ENCODE peak calls at places on chromosome 11, in four cellular contexts. X is K562, U is GM12878, R is HepG2. Z is an unnamed sample.

GRCh38 chr11:106389096-106389495 is 311.6 kb downstream of the AASDHPPT start:
- DNase-seq in X (no peak), U (no peak), R (no peak), Z (no peak)

GRCh38 chr11:94662065-94662779 is 95.1 kb downstream of the PIWIL4 start:
- DNase-seq in X (no peak), U (no peak), R (no peak), Z (no peak)

GRCh38 chr11:116276051-116277044 is 496.4 kb downstream of the BUD13 start:
- DNase-seq in X (peak), U (no peak), R (peak), Z (peak)

GRCh38 chr11:62669420-62670161 is 1.9 kb upstream of the UQCC3 start:
- DNase-seq in X (peak), U (no peak), R (peak), Z (no peak)

GRCh38 chr11:103927535-103927934 is 108.9 kb upstream of the DDI1 start:
- DNase-seq in X (no peak), U (no peak), R (no peak), Z (no peak)

GRCh38 chr11:86606270-86606848 is 66.1 kb downstream of the ME3 start:
- DNase-seq in X (no peak), U (no peak), R (no peak), Z (no peak)

GRCh38 chr11:76185931-76186401 is 20.3 kb downstream of the WNT11 start:
- DNase-seq in X (no peak), U (no peak), R (no peak), Z (no peak)

GRCh38 chr11:1508986-1509385 is 22.4 kb upstream of the MOB2 start:
- DNase-seq in X (no peak), U (no peak), R (no peak), Z (no peak)

GRCh38 chr11:134555510-134555909 is 143.5 kb upstream of the B3GAT1 start:
- DNase-seq in X (no peak), U (no peak), R (no peak), Z (no peak)

GRCh38 chr11:114563077-114563476 is 3.4 kb upstream of the NXPE1 start:
- DNase-seq in X (no peak), U (no peak), R (no peak), Z (no peak)

GRCh38 chr11:128550261-128550821 is 37.0 kb downstream of the ETS1 start:
- DNase-seq in X (no peak), U (no peak), R (no peak), Z (no peak)

GRCh38 chr11:128549256-128549944 is 38.0 kb downstream of the ETS1 start:
- DNase-seq in X (no peak), U (no peak), R (no peak), Z (no peak)

GRCh38 chr11:128548655-128549255 is 38.6 kb downstream of the ETS1 start:
- DNase-seq in X (no peak), U (no peak), R (no peak), Z (no peak)

GRCh38 chr11:128547946-128548654 is 39.3 kb downstream of the ETS1 start:
- DNase-seq in X (no peak), U (no peak), R (no peak), Z (no peak)

DNA sequence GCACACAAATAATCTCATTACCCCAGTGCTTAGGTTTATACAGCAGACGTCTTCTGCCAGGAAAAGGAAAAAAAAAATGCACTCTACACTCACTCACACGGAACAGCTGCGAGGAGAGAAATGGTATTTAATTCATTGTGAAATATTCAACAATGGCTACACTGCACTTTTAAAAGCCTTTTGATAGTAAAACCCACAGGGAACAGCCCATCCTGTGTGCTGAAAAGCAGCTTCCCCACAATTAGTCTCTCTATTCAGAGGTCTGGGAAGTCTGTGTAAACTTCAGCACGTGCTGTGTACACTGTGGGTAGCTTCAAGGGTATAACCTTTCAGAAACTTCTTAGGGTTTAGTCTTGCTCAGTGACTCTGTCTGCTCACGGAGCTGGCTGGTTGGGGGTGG is 42.7 kb downstream of the ETS1 start:
- DNase-seq in X (no peak), U (no peak), R (no peak), Z (no peak)
- TF ChIP-seq TARDBP in X (no peak), U (no peak), R (no peak), Z (no peak)

GRCh38 chr11:46331653-46331984 is 15.6 kb upstream of the DGKZ start:
- DNase-seq in X (no peak), U (no peak), R (no peak), Z (no peak)

GRCh38 chr11:46333129-46333947 is 13.9 kb upstream of the DGKZ start:
- DNase-seq in X (no peak), U (no peak), R (no peak), Z (no peak)

GRCh38 chr11:46332093-46332567 is 15.1 kb upstream of the DGKZ start:
- DNase-seq in X (no peak), U (no peak), R (no peak), Z (no peak)

GRCh38 chr11:46334211-46334610 is 13.1 kb upstream of the DGKZ start:
- DNase-seq in X (no peak), U (no peak), R (no peak), Z (no peak)

DNA sequence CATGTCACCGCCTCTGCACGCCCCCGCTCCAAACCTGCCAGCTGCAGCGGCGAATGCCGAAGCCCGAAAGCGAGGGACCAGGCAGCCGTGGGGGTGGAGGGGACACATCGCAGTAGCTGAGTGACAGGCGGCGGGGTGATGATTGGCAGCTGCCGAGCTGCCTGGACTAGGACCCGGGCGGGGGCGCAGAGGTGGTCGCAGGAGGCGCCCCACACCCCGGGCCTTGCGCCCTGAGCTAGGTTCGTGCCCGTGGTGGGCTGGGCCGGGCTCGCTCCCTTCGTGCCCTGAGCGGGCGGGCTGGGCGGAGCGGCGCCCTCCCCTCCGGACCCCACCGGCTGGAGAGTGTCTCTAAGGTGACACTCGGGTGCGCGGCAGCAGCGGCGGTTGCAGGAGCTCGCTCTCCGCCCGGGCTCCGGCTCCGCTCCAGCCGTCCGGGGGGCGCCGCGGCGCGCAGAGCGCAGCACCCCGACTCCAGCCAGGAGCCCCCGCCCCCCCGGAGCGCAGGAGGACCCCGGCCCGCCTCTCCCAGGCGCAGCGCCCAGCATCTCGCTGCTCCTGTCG is 14.6 kb upstream of the DGKZ start:
- DNase-seq in X (no peak), U (no peak), R (no peak), Z (no peak)
- TF ChIP-seq TARDBP in X (no peak), U (no peak), R (no peak), Z (no peak)

GRCh38 chr11:35337136-35337918 is 82.0 kb downstream of the SLC1A2 start:
- DNase-seq in X (peak), U (no peak), R (peak), Z (no peak)

GRCh38 chr11:35334385-35335090 is 84.8 kb downstream of the SLC1A2 start:
- DNase-seq in X (no peak), U (peak), R (no peak), Z (no peak)

GRCh38 chr11:35337919-35338316 is 81.4 kb downstream of the SLC1A2 start:
- DNase-seq in X (no peak), U (no peak), R (no peak), Z (no peak)

GRCh38 chr11:35332524-35332923 is 86.8 kb downstream of the SLC1A2 start:
- DNase-seq in X (no peak), U (no peak), R (no peak), Z (no peak)

DNA sequence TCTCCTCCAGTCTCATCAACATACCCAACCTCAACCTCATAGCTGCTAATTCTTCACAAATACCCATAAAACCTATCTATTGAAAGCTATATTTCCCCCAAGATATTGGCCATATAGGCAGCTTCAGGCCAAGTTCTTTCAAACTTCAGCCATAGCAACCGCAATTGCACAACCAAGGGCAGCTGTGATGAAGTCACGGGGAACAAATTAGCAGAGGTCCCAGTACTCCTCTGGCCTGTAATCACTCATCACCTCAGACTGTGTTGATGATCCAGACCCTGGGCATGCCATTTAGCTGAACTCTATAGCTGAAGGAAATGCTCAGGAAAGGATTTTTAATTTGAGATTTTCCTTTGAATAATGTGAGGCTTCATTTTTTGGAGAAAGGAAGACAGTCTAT is 84.1 kb downstream of the SLC1A2 start:
- DNase-seq in X (no peak), U (no peak), R (no peak), Z (no peak)
- TF ChIP-seq TARDBP in X (no peak), U (no peak), R (no peak), Z (no peak)

GRCh38 chr11:111632798-111633197 is 30.5 kb downstream of the SIK2 start:
- DNase-seq in X (no peak), U (no peak), R (no peak), Z (no peak)

GRCh38 chr11:111633248-111633647 is 31.0 kb downstream of the SIK2 start:
- DNase-seq in X (no peak), U (no peak), R (peak), Z (no peak)

GRCh38 chr11:111631034-111631665 is 28.9 kb downstream of the SIK2 start:
- DNase-seq in X (no peak), U (no peak), R (peak), Z (no peak)

GRCh38 chr11:111629499-111629898 is 27.2 kb downstream of the SIK2 start:
- DNase-seq in X (no peak), U (no peak), R (no peak), Z (no peak)

GRCh38 chr11:111631666-111632039 is 29.4 kb downstream of the SIK2 start:
- DNase-seq in X (no peak), U (no peak), R (peak), Z (no peak)
- TF ChIP-seq TARDBP in X (no peak), U (no peak), R (no peak), Z (no peak)

Z was measured in HEK293T.